ENCODE peak calls at places on chromosomes 16 and 17, in six cellular contexts. V, M, A, O, P and R are unnamed samples.

GRCh38 chr17:17998934-17999333 is 26.3 kb downstream of the DRC3 start:
- DNase-seq in V (no peak), M (no peak), A (no peak), O (no peak), P (no peak), R (no peak)

GRCh38 chr17:77471984-77472836 is 331.4 kb downstream of the SEC14L1 start:
- DNase-seq in V (peak), M (peak), A (peak), O (no peak), P (peak), R (no peak)

GRCh38 chr16:10080031-10080772 is 102.0 kb downstream of the GRIN2A start:
- DNase-seq in V (peak), M (peak), A (no peak), O (no peak), P (peak), R (peak)

GRCh38 chr16:48317614-48318013 is 67.6 kb downstream of the SIAH1 start:
- DNase-seq in V (peak), M (peak), A (no peak), O (no peak), P (peak), R (no peak)

GRCh38 chr16:23491490-23492391 is 18.6 kb downstream of the GGA2 start:
- DNase-seq in V (peak), M (peak), A (no peak), O (no peak), P (peak), R (no peak)

GRCh38 chr17:51166987-51167931 is 1.0 kb downstream of the NME2 start:
- DNase-seq in V (peak), M (no peak), A (peak), O (peak), P (peak), R (peak)

GRCh38 chr16:566475-567361 is at the start of gene NHLRC4:
- DNase-seq in V (peak), M (no peak), A (no peak), O (no peak), P (peak), R (no peak)

GRCh38 chr16:88913870-88914269 is 47.4 kb upstream of the PABPN1L start:
- DNase-seq in V (no peak), M (no peak), A (no peak), O (no peak), P (no peak), R (no peak)

GRCh38 chr17:73232587-73233373 is 28.9 kb downstream of the CPSF4L start:
- DNase-seq in V (peak), M (no peak), A (no peak), O (no peak), P (peak), R (no peak)

GRCh38 chr17:9443811-9444210 is 131.8 kb downstream of the STX8 start:
- DNase-seq in V (no peak), M (no peak), A (no peak), O (no peak), P (no peak), R (no peak)

GRCh38 chr17:81991684-81992513 is 14.5 kb downstream of the ASPSCR1 start:
- DNase-seq in V (peak), M (peak), A (peak), O (no peak), P (peak), R (no peak)

GRCh38 chr17:8223356-8224063 is 13.1 kb upstream of the AURKB start:
- DNase-seq in V (peak), M (no peak), A (no peak), O (no peak), P (peak), R (peak)

GRCh38 chr17:58277726-58278595 is 2.8 kb downstream of the MPO start:
- DNase-seq in V (peak), M (no peak), A (no peak), O (no peak), P (no peak), R (no peak)

GRCh38 chr17:76252040-76252954 is 12.0 kb upstream of the RNF157 start:
- DNase-seq in V (peak), M (peak), A (no peak), O (no peak), P (peak), R (no peak)

GRCh38 chr17:38591759-38592241 is 14.0 kb downstream of the SRCIN1 start:
- DNase-seq in V (peak), M (peak), A (no peak), O (no peak), P (peak), R (no peak)

GRCh38 chr17:20706752-20707372 is 127.3 kb downstream of the CDRT15L2 start:
- DNase-seq in V (no peak), M (no peak), A (no peak), O (no peak), P (peak), R (no peak)

GRCh38 chr16:89304181-89304851 is 86.8 kb downstream of the ZNF778 start:
- DNase-seq in V (no peak), M (no peak), A (no peak), O (no peak), P (no peak), R (no peak)

GRCh38 chr17:57966246-57966645 is 11.0 kb upstream of the CUEDC1 start:
- DNase-seq in V (no peak), M (no peak), A (no peak), O (no peak), P (no peak), R (no peak)

GRCh38 chr17:28334176-28334575 is 1.1 kb downstream of the IFT20 start:
- DNase-seq in V (no peak), M (no peak), A (no peak), O (no peak), P (no peak), R (no peak)

GRCh38 chr17:44385287-44386181 is 3.9 kb downstream of the ITGA2B start:
- DNase-seq in V (peak), M (peak), A (peak), O (peak), P (peak), R (peak)

GRCh38 chr17:70187383-70187782 is 18.1 kb downstream of the KCNJ2 start:
- DNase-seq in V (peak), M (no peak), A (no peak), O (no peak), P (peak), R (no peak)

GRCh38 chr16:11264155-11264832 is 4.8 kb downstream of the TNP2 start:
- DNase-seq in V (no peak), M (no peak), A (no peak), O (no peak), P (no peak), R (no peak)

GRCh38 chr17:72976971-72977767 is 115.3 kb downstream of the SLC39A11 start:
- DNase-seq in V (peak), M (peak), A (no peak), O (no peak), P (peak), R (no peak)

GRCh38 chr16:30005341-30006094 is 5.3 kb downstream of the DOC2A start:
- DNase-seq in V (peak), M (peak), A (no peak), O (no peak), P (peak), R (no peak)